ENCODE peak calls at places on chromosomes 3 and 15, in five cellular contexts. E is hepatocyte, Q is MM.1S, H is PC-3, Z is GM23248. F is an unnamed sample.

GRCh38 chr3:76063019-76063418 is 277.7 kb upstream of the ZNF717 start:
- DNase-seq in E (no peak), Z (peak; percentile 77), Q (no peak), H (peak; percentile 96), F (no peak)

GRCh38 chr3:141076026-141076797 is 25.1 kb downstream of the SPSB4 start:
- DNase-seq in H (no peak), E (no peak), Q (no peak), Z (no peak), F (peak; percentile 88)

GRCh38 chr3:52291508-52292181 is 4.0 kb downstream of the GLYCTK start:
- DNase-seq in Z (peak; percentile 38), Q (no peak), E (peak; percentile 51), H (peak; percentile 45), F (peak; percentile 67)

GRCh38 chr3:124791639-124792111 is 61.4 kb downstream of the UMPS start:
- DNase-seq in E (peak; percentile 54), Q (peak; percentile 85), H (no peak), Z (peak; percentile 99), F (no peak)

GRCh38 chr3:64048631-64049061 is 25.4 kb upstream of the PSMD6 start:
- DNase-seq in Q (no peak), E (no peak), Z (peak; percentile 67), H (peak; percentile 26), F (no peak)

GRCh38 chr15:66740802-66741201 is 38.8 kb downstream of the SMAD6 start:
- DNase-seq in E (peak; percentile 46), Z (peak; percentile 86), H (peak; percentile 68), Q (no peak), F (no peak)

GRCh38 chr15:40939909-40940801 is 11.0 kb downstream of the DLL4 start:
- DNase-seq in Q (no peak), Z (no peak), E (no peak), H (no peak), F (no peak)

GRCh38 chr3:142960322-142960850 is 3.1 kb downstream of the PAQR9 start:
- DNase-seq in Z (no peak), H (peak; percentile 19), E (no peak), Q (no peak), F (no peak)

GRCh38 chr3:10467204-10467603 is 38.2 kb downstream of the ATP2B2 start:
- DNase-seq in Q (no peak), H (no peak), E (no peak), Z (no peak), F (no peak)

GRCh38 chr15:22949074-22949547 is 31.1 kb downstream of the CYFIP1 start:
- DNase-seq in H (peak; percentile 26), Z (peak; percentile 86), Q (no peak), E (peak; percentile 62), F (peak; percentile 83)

GRCh38 chr3:125050486-125051172 is 5.2 kb downstream of the HEG1 start:
- DNase-seq in H (no peak), Z (no peak), E (no peak), Q (no peak), F (no peak)

GRCh38 chr3:71514621-71515020 is 68.9 kb downstream of the FOXP1 start:
- DNase-seq in Q (no peak), Z (peak; percentile 49), H (peak; percentile 75), E (no peak), F (no peak)

GRCh38 chr15:50884583-50884982 is 23.9 kb upstream of the AP4E1 start:
- DNase-seq in H (peak; percentile 73), Q (no peak), Z (peak; percentile 65), E (no peak), F (no peak)

GRCh38 chr3:138944136-138944658 is 2.7 kb downstream of the FOXL2 start:
- DNase-seq in H (no peak), Z (no peak), Q (no peak), E (no peak), F (peak; percentile 58)

GRCh38 chr3:29186131-29186599 is 94.7 kb upstream of the RBMS3 start:
- DNase-seq in H (peak; percentile 97), Q (no peak), Z (peak; percentile 93), E (no peak), F (no peak)

GRCh38 chr15:70362911-70363310 is 265.2 kb upstream of the TLE3 start:
- DNase-seq in Z (peak; percentile 33), Q (no peak), E (peak; percentile 69), H (peak; percentile 24), F (peak; percentile 77)

GRCh38 chr15:29039466-29040366 is 153.9 kb downstream of the APBA2 start:
- DNase-seq in E (no peak), Q (no peak), Z (no peak), H (no peak), F (peak; percentile 35)

GRCh38 chr15:81106560-81106959 is 27.5 kb upstream of the CFAP161 start:
- DNase-seq in H (peak; percentile 78), Z (peak; percentile 90), Q (peak; percentile 74), E (peak; percentile 70), F (peak; percentile 58)

GRCh38 chr15:68204361-68204760 is 771 bp downstream of the CALML4 start:
- DNase-seq in H (no peak), Z (no peak), E (no peak), Q (no peak), F (no peak)

GRCh38 chr15:68203956-68204355 is 1.2 kb downstream of the CALML4 start:
- DNase-seq in H (no peak), Q (no peak), E (no peak), Z (no peak), F (no peak)

GRCh38 chr15:68205949-68206539 is 912 bp upstream of the CALML4 start:
- DNase-seq in E (peak; percentile 75), Q (no peak), Z (no peak), H (no peak), F (no peak)

GRCh38 chr15:68205558-68205944 is 419 bp upstream of the CALML4 start:
- DNase-seq in Z (no peak), Q (no peak), H (no peak), E (no peak), F (no peak)

DNA sequence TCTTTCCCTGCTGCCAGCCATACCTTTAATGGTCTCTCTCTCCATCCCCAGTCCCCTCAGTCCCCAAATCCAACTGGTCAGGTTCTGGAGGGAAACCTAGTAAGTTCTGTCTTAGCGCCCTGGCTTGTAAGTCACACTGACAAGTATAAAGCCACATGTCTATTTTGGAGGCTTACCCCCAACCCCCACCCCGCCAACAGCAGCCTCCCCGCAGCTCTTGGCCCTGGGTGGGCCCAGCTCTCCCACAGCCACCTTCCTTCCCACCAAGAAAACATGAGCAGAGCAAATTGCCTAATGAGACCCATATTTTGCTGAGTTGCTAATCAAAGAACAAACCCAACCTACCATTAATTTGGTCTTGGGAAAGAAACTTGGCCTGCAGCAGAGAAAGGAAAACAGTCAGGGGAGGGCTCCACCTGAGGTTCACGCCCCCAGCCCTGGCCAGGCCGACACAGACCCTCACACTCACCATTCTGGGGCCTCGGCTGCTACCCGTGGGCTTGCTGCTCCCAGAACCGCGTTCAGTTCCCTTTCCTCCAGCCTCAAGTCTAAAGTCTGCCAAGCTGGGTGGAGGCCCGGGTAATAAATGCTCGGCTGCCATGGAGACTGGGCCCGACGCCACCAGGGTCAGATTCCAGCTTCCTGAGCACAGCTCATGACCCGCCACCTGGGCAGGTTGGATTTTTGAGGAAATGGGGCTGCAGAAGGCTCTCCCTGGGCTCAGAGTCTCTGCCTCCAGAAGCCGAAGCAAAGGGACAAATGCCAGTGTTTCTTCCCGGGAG is at the start of gene CALML4:
- DNase-seq in H (peak; percentile 39), Z (peak; percentile 59), E (peak; percentile 89), Q (no peak), F (no peak)
- TF ChIP-seq EZH2phosphoT487 in H (no peak), Z (no peak), E (no peak), Q (no peak), F (no peak)

DNA sequence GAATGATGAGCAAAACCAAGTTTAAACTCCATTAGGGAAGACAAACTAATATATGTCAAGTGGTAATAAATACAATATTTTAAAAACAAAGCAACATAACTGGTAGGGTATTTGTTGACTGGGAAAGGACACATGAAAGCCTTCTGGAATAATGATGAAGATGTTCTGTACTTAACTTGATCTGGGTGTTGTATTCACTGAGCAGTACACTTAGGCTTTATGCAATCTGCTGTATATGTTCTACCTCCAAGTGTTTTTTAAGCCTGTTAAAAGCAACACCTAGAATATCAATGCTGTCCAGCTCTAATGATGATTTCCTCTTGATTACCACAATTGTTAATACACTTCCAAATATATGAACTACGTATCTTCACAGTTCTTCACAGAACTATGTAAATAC is 46.6 kb downstream of the GSK3B start:
- DNase-seq in Z (no peak), H (no peak), Q (no peak), E (no peak), F (no peak)
- TF ChIP-seq EZH2phosphoT487 in Z (no peak), H (no peak), Q (no peak), E (no peak), F (no peak)

GRCh38 chr15:77782691-77783090 is 150.0 kb upstream of the LINGO1 start:
- DNase-seq in H (no peak), E (no peak), Q (no peak), Z (no peak), F (peak; percentile 64)

GRCh38 chr15:77786956-77787355 is 154.2 kb upstream of the LINGO1 start:
- DNase-seq in H (no peak), Z (no peak), Q (no peak), E (no peak), F (peak; percentile 20)

GRCh38 chr15:77786181-77786890 is 153.6 kb upstream of the LINGO1 start:
- DNase-seq in E (no peak), Q (no peak), H (no peak), Z (no peak), F (no peak)

GRCh38 chr15:77783636-77784035 is 150.9 kb upstream of the LINGO1 start:
- DNase-seq in E (no peak), Q (no peak), H (no peak), Z (no peak), F (no peak)

DNA sequence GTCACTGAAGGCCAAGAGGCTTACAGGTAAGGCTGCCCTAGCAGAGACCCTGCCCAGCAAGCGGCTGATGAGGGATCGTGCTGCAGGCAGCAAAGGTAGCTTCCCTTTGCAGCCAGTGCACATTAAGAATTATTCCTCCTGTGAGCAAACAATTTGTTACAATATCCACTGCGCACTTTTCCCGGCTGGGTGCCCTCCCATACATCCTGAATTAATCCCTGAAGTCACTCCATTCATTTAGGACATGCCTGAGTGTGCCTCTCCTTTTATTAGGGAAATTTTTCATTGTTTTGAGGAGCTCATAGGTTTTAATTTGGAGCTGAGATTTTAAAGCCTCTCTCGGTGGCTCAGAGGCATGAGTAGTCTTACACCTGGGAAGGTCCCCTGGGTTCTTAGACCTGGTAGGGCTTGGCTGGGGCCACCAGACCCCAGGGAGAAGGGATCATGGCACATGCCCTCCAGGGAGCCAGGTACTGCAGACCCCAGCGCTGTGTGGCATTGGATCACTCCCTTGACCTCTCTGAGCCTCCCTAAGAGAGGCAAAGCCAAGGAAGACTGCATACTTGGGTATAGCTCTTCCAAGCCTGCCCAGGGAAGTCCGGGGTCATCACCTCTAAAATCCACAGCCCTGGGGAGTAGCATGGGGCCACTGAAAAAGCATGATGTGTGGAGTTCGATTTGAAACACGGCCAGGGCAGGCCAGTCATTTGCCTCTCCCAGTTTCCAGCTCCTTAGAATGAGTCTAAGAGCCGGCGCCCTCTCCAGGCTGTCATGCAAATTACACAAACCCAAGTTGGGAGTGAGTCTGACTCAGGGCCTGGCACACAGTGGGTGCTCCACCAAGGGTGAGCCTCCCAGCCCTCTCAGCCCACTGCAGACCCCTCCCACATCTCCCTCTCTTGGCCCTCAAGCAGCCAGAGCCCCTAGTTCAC is 151.9 kb upstream of the LINGO1 start:
- DNase-seq in H (peak; percentile 46), E (peak; percentile 21), Z (peak; percentile 61), Q (no peak), F (peak; percentile 66)
- TF ChIP-seq EZH2phosphoT487 in H (no peak), E (no peak), Z (no peak), Q (no peak), F (no peak)

GRCh38 chr3:182370949-182371348 is 422.4 kb upstream of the ATP11B start:
- DNase-seq in Z (no peak), Q (no peak), H (peak; percentile 81), E (no peak), F (no peak)
- TF ChIP-seq EZH2phosphoT487 in Z (no peak), Q (no peak), H (no peak), E (no peak), F (no peak)

GRCh38 chr3:195893121-195893449 is 15.3 kb downstream of the TNK2 start:
- DNase-seq in Z (no peak), Q (no peak), H (no peak), E (no peak), F (no peak)
- TF ChIP-seq EZH2phosphoT487 in Z (no peak), Q (no peak), H (no peak), E (no peak), F (no peak)

F was measured in neural progenitor cell.